ENCODE peak calls at places on chromosomes 7 and 10, in ten cellular contexts. O is uterus, W is GM06990, Q is GM23338, X is astrocyte of the spinal cord, R is stomach, N is left lung, D is gastrocnemius medialis, P is PC-9, Z is Caco-2. B is an unnamed sample.
A peak's percentile ranks its signal among the peaks of the same experiment; 100 is the strongest.

GRCh38 chr10:131695814-131696165 is 205.0 kb upstream of the PPP2R2D start:
- DNase-seq in O (no peak), W (no peak), Q (no peak), X (no peak), R (no peak), N (no peak), D (no peak), P (no peak), Z (no peak), B (no peak)

GRCh38 chr7:151940048-151940845 is 16.0 kb upstream of the GALNTL5 start:
- DNase-seq in O (peak; percentile 47), W (no peak), Q (no peak), X (peak; percentile 46), R (no peak), N (no peak), D (no peak), P (peak; percentile 91), Z (no peak), B (no peak)

GRCh38 chr7:105838273-105839141 is 37.9 kb downstream of the ATXN7L1 start:
- DNase-seq in O (peak; percentile 37), W (no peak), Q (peak; percentile 74), X (peak; percentile 62), R (peak; percentile 71), N (no peak), D (no peak), P (no peak), Z (no peak), B (peak; percentile 21)

GRCh38 chr7:47100148-47100547 is 481.8 kb downstream of the TNS3 start:
- DNase-seq in O (no peak), W (no peak), Q (no peak), X (no peak), R (no peak), N (no peak), D (no peak), P (no peak), Z (no peak), B (no peak)

GRCh38 chr10:95818663-95819062 is 62.7 kb downstream of the ENTPD1 start:
- DNase-seq in O (no peak), W (no peak), Q (no peak), X (peak; percentile 80), R (no peak), N (no peak), D (no peak), P (peak; percentile 78), Z (no peak), B (no peak)

GRCh38 chr10:71522438-71523144 is 125.9 kb downstream of the CDH23 start:
- DNase-seq in O (no peak), W (no peak), Q (peak; percentile 41), X (no peak), R (no peak), N (peak; percentile 5), D (no peak), P (peak; percentile 43), Z (peak; percentile 74), B (no peak)

GRCh38 chr10:73529089-73529832 is 33.4 kb upstream of the PPP3CB start:
- DNase-seq in O (peak; percentile 67), W (peak; percentile 26), Q (peak; percentile 95), X (peak; percentile 78), R (peak; percentile 40), N (no peak), D (peak; percentile 65), P (peak; percentile 76), Z (peak; percentile 86), B (peak; percentile 74)

GRCh38 chr7:135100856-135101255 is 47.0 kb upstream of the TMEM140 start:
- DNase-seq in O (no peak), W (no peak), Q (no peak), X (peak; percentile 4), R (no peak), N (no peak), D (no peak), P (no peak), Z (no peak), B (no peak)

GRCh38 chr7:80521809-80522208 is 9.9 kb upstream of the GNAT3 start:
- DNase-seq in O (no peak), W (no peak), Q (no peak), X (no peak), R (no peak), N (no peak), D (no peak), P (no peak), Z (no peak), B (no peak)

GRCh38 chr7:30789334-30789711 is 18.1 kb downstream of the MINDY4 start:
- DNase-seq in O (no peak), W (no peak), Q (no peak), X (peak; percentile 74), R (no peak), N (no peak), D (peak; percentile 47), P (no peak), Z (no peak), B (no peak)

DNA sequence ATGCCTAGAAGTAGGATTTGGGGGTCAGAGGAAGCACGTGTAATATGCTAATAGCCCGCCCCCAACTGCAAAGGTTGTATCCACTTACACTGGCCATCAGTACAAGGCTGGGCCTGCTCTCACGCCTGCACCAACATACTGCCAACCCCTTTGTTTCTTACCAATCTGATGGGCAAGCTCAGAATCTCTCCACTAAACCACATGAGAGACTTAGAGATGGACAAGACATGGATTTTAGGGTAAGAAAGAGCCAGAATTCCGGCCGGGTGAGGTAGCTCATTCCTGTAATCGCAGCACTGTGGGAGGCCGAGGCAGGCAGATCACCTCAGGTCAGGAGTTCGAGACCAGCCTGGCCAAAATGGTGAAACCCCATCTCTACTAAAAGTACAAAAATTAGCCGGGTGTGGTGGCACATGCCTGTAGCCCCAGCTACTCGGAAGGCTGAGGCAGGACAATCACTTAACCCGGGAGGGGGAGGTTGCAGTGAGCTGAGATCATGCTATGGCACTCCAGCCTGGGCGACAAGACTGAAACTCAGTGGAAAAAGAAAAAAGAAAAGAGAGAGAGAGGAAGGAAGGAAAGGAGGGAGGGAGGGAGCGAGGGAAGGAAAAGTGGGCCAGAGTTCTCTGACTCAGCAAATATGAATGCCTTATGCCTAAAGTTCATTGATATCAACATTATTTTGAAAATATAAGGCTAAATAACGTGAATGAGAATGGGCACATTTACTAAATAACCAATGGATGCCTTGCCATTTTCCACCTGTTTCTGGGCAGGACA is 162.2 kb downstream of the SLIT1 start:
- DNase-seq in O (no peak), W (no peak), Q (no peak), X (no peak), R (no peak), N (peak; percentile 25), D (no peak), P (no peak), Z (no peak), B (no peak)
- H3K4me3 ChIP-seq in O (no peak overlapping the region), W (no peak overlapping the region), Q (no peak overlapping the region), X (no peak overlapping the region), R (no peak overlapping the region), N (no peak overlapping the region), D (no peak overlapping the region), P (no peak overlapping the region), Z (no peak overlapping the region), B (no peak overlapping the region)

GRCh38 chr10:78033623-78034470 is at the start of gene RPS24:
- DNase-seq in O (peak; percentile 94), W (peak; percentile 98), Q (peak; percentile 98), X (peak; percentile 99), R (peak; percentile 97), N (peak; percentile 95), D (peak; percentile 96), P (peak; percentile 94), Z (peak; percentile 95), B (peak; percentile 92)
- TF ChIP-seq CTCF in O (no peak), W (no peak), Q (no peak), X (no peak), R (no peak), N (no peak), D (peak; percentile 24), P (peak; percentile 26), Z (no peak), B (no peak)

GRCh38 chr10:124705021-124705740 is 39.0 kb downstream of the FAM53B start:
- DNase-seq in O (no peak), W (no peak), Q (no peak), X (no peak), R (no peak), N (no peak), D (peak; percentile 85), P (no peak), Z (no peak), B (no peak)
- H3K4me3 ChIP-seq in O (no peak overlapping the region), W (no peak overlapping the region), Q (no peak overlapping the region), X (no peak overlapping the region), R (no peak overlapping the region), N (no peak overlapping the region), D (no peak overlapping the region), P (no peak overlapping the region), Z (no peak overlapping the region), B (no peak overlapping the region)

GRCh38 chr7:122550545-122550944 is 148.4 kb downstream of the RNF133 start:
- DNase-seq in O (no peak), W (no peak), Q (peak; percentile 23), X (peak; percentile 18), R (no peak), N (no peak), D (no peak), P (no peak), Z (no peak), B (no peak)
- TF ChIP-seq CTCF in O (no peak), W (peak; percentile 12), Q (peak; percentile 39), X (no peak), R (no peak), N (no peak), D (no peak), P (peak; percentile 31), Z (peak; percentile 26), B (no peak)

GRCh38 chr7:45156516-45157272 is 897 bp upstream of the RAMP3 start:
- DNase-seq in O (no peak), W (no peak), Q (no peak), X (no peak), R (no peak), N (peak; percentile 41), D (no peak), P (no peak), Z (no peak), B (no peak)

GRCh38 chr7:45155941-45156340 is 1.6 kb upstream of the RAMP3 start:
- DNase-seq in O (no peak), W (no peak), Q (no peak), X (no peak), R (no peak), N (no peak), D (no peak), P (no peak), Z (no peak), B (no peak)

GRCh38 chr7:45157653-45158401 is at the start of gene RAMP3:
- DNase-seq in O (no peak), W (no peak), Q (peak; percentile 72), X (no peak), R (no peak), N (peak; percentile 81), D (no peak), P (no peak), Z (no peak), B (no peak)

GRCh38 chr7:45155357-45155900 is 2.2 kb upstream of the RAMP3 start:
- DNase-seq in O (no peak), W (no peak), Q (no peak), X (no peak), R (no peak), N (no peak), D (no peak), P (no peak), Z (peak; percentile 19), B (no peak)

GRCh38 chr7:45157286-45157652 is 322 bp upstream of the RAMP3 start:
- DNase-seq in O (no peak), W (no peak), Q (peak; percentile 37), X (no peak), R (no peak), N (peak; percentile 75), D (no peak), P (no peak), Z (no peak), B (no peak)
- H3K4me3 ChIP-seq in O (peak overlapping the region; percentile 22), W (no peak overlapping the region), Q (peak overlapping the region; percentile 72), X (no peak overlapping the region), R (peak overlapping the region; percentile 34), N (peak overlapping the region; percentile 6), D (peak overlapping the region; percentile 48), P (no peak overlapping the region), Z (no peak overlapping the region), B (peak overlapping the region; percentile 1)